ENCODE peak calls at places on chromosomes 5 and 9, in ten cellular contexts. O is AG10803; R is right atrium auricular region; L is lung; N is CD8-positive, alpha-beta T cell; H is endodermal cell; A is fibroblast of pulmonary artery; E is AG09309; F is H1; V is colonic mucosa. B is an unnamed sample.

GRCh38 chr5:134101686-134102439 is 12.6 kb upstream of the TCF7 start:
- DNase-seq in O (no peak), R (no peak), L (peak; percentile 60), N (peak; percentile 68), H (peak; percentile 96), A (no peak), E (no peak), F (no peak), V (peak; percentile 72), B (no peak)

GRCh38 chr9:128882677-128883590 is 1.0 kb downstream of the LRRC8A start:
- DNase-seq in O (no peak), R (no peak), L (no peak), N (no peak), H (peak; percentile 74), A (peak; percentile 55), E (no peak), F (no peak), V (no peak), B (peak; percentile 10)

GRCh38 chr5:1555011-1555807 is 31.4 kb upstream of the LPCAT1 start:
- DNase-seq in O (peak; percentile 83), R (peak; percentile 42), L (peak; percentile 91), N (no peak), H (no peak), A (peak; percentile 71), E (peak; percentile 59), F (no peak), V (peak; percentile 28), B (peak; percentile 75)

GRCh38 chr5:139304391-139305324 is 11.1 kb downstream of the MATR3 start:
- DNase-seq in O (no peak), R (no peak), L (no peak), N (no peak), H (no peak), A (no peak), E (no peak), F (no peak), V (no peak), B (no peak)

GRCh38 chr5:160787247-160787646 is 64.8 kb downstream of the ATP10B start:
- DNase-seq in O (no peak), R (no peak), L (no peak), N (no peak), H (peak; percentile 80), A (peak; percentile 0), E (no peak), F (peak; percentile 15), V (peak; percentile 83), B (no peak)

GRCh38 chr5:123156577-123157296 is 67.7 kb downstream of the PRDM6 start:
- DNase-seq in O (peak; percentile 68), R (no peak), L (no peak), N (no peak), H (no peak), A (peak; percentile 54), E (peak; percentile 66), F (no peak), V (no peak), B (peak; percentile 92)

GRCh38 chr9:7461791-7462190 is 337.8 kb downstream of the DMAC1 start:
- DNase-seq in O (no peak), R (no peak), L (no peak), N (no peak), H (no peak), A (no peak), E (no peak), F (no peak), V (no peak), B (no peak)

GRCh38 chr9:124271660-124272059 is 13.9 kb downstream of the NEK6 start:
- DNase-seq in O (no peak), R (no peak), L (no peak), N (no peak), H (no peak), A (no peak), E (no peak), F (no peak), V (peak; percentile 73), B (no peak)

GRCh38 chr5:88785396-88786216 is 97.4 kb downstream of the MEF2C start:
- DNase-seq in O (peak; percentile 92), R (no peak), L (peak; percentile 56), N (no peak), H (no peak), A (peak; percentile 94), E (peak; percentile 88), F (peak; percentile 5), V (peak; percentile 40), B (peak; percentile 97)

GRCh38 chr5:142542906-142543305 is 143.0 kb downstream of the FGF1 start:
- DNase-seq in O (peak; percentile 71), R (no peak), L (no peak), N (no peak), H (no peak), A (peak; percentile 83), E (no peak), F (no peak), V (no peak), B (peak; percentile 26)

GRCh38 chr9:93187047-93187446 is 3.1 kb downstream of the WNK2 start:
- DNase-seq in O (no peak), R (no peak), L (no peak), N (no peak), H (no peak), A (no peak), E (no peak), F (no peak), V (peak; percentile 68), B (no peak)

GRCh38 chr9:88998911-88999310 is 7.6 kb downstream of the S1PR3 start:
- DNase-seq in O (peak; percentile 69), R (peak; percentile 86), L (peak; percentile 58), N (no peak), H (no peak), A (peak; percentile 62), E (no peak), F (no peak), V (peak; percentile 43), B (peak; percentile 55)

GRCh38 chr9:128771094-128771721 is 519 bp downstream of the ZER1 start:
- DNase-seq in O (peak; percentile 12), R (no peak), L (no peak), N (no peak), H (peak; percentile 61), A (peak; percentile 26), E (no peak), F (no peak), V (peak; percentile 44), B (no peak)

GRCh38 chr5:37111426-37112382 is 137.5 kb downstream of the CPLANE1 start:
- DNase-seq in O (no peak), R (no peak), L (no peak), N (no peak), H (no peak), A (no peak), E (no peak), F (no peak), V (no peak), B (no peak)

DNA sequence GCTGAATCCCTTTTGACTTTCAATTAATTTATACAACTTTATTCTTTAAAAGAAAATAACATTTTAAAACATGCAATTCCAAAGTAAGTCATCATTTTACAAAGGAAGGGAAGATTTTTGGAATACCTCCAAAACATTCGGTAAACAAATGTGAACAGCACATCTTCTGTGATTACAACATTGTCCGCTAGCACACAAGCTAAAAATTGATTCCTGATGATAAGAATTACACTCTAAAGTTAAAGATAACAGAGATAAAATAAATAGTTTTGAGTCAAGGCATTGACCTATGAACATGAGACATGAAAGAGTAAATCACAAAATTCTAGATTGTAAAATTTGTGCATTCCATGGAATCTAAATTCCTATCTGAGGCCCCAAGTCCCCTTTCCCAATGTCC is 56.3 kb upstream of the TRAF1 start:
- DNase-seq in O (peak; percentile 67), R (no peak), L (no peak), N (no peak), H (no peak), A (peak; percentile 19), E (no peak), F (no peak), V (no peak), B (no peak)
- TF ChIP-seq CTCF in O (no peak), R (no peak), L (no peak), N (no peak), H (no peak), A (no peak), E (no peak), F (no peak), V (no peak), B (no peak)

GRCh38 chr5:79020861-79021561 is 35.9 kb upstream of the ARSB start:
- DNase-seq in O (peak; percentile 87), R (no peak), L (peak; percentile 50), N (no peak), H (peak; percentile 84), A (peak; percentile 86), E (peak; percentile 34), F (peak; percentile 33), V (peak; percentile 60), B (peak; percentile 84)
- H3K4me3 ChIP-seq in O (peak overlapping the region; percentile 21), R (no peak overlapping the region), L (no peak overlapping the region), N (no peak overlapping the region), H (no peak overlapping the region), A (peak overlapping the region; percentile 13), E (peak overlapping the region; percentile 14), F (no peak overlapping the region), V (no peak overlapping the region), B (peak overlapping the region; percentile 8)

DNA sequence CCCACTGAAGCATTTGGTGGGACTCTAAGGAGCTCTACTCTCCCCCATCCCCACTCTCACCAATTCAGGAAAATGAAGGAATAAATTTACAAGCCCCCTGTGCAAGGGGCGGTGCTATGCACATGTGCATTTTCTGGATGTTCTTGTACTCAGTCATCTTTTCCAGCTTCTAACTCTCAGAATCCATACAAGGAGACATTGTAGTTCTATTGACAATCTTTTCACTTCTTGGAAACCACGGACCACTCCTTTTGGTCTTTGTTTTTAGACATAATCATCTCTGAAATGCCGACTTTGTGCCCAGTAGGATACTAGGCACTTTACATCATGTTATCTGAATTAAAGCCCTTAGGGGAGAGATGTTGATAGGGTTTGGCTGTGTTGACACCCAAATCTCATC is 322.7 kb upstream of the WWC1 start:
- DNase-seq in O (no peak), R (no peak), L (no peak), N (no peak), H (no peak), A (no peak), E (no peak), F (no peak), V (no peak), B (no peak)
- TF ChIP-seq CTCF in O (no peak), R (no peak), L (no peak), N (no peak), H (no peak), A (no peak), E (no peak), F (no peak), V (no peak), B (no peak)

DNA sequence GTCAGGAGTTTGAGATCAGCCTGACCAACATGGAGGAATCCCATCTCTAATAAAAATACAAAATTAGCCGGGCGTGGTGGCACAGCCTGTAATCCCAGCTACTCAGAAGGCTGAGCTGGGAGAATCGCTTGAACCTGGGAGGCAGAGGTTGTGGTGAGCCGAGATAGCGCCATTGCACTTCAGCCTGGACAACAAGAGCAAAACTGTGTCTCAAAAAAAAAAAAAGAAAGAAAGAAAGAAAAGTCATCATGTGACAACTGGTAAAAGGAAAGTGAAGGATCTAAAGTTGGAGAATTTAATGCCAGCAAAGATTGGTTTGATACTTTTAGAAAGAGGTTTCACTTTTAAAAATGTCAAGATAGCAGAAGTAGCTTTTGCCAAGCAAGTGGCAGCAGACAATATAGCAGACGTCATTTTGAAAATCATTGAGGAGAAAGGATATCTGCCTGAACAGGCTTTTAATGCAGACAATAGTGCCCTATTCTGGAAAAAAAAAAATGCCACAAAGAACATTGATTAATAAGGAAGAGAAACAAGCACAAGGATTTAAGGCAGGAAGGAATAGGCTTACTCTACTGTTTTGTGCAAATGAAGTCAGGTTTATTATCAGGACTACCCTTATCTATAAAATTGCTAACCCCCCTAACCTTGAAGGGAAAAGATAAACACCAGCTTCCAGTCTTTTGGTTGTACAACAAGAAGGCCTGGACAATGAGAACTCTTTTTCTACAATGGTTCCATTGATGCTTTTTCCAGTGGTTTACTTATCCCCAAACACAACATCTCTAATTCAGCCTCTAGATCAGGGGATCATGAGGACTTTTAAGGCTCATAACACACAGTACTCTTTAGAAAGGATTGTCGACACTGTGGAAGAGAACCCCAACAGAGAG is 11.9 kb downstream of the PKD2L2 start:
- DNase-seq in O (no peak), R (no peak), L (no peak), N (no peak), H (no peak), A (no peak), E (no peak), F (no peak), V (no peak), B (no peak)
- H3K4me3 ChIP-seq in O (no peak overlapping the region), R (no peak overlapping the region), L (no peak overlapping the region), N (no peak overlapping the region), H (no peak overlapping the region), A (no peak overlapping the region), E (no peak overlapping the region), F (no peak overlapping the region), V (no peak overlapping the region), B (no peak overlapping the region)

B was measured in astrocyte of the spinal cord.